ENCODE peak calls at places on chromosome 5, in nine cellular contexts. K is lower leg skin, N is adrenal gland, U is H54, Q is body of pancreas, D is IMR-90, T is A549, J is HCT116, M is gastrocnemius medialis. H is an unnamed sample.

GRCh38 chr5:33415811-33416354 is 24.9 kb upstream of the TARS1 start:
- DNase-seq in M (no peak), K (no peak), T (no peak), D (peak), U (no peak), N (no peak), J (no peak), Q (no peak), H (no peak)

GRCh38 chr5:30347858-30348257 is 845.6 kb upstream of the CDH6 start:
- DNase-seq in Q (no peak), M (no peak), T (no peak), K (no peak), N (no peak), D (no peak), U (no peak), J (no peak), H (no peak)

GRCh38 chr5:65919773-65920172 is 6.6 kb upstream of the ERBIN start:
- DNase-seq in K (no peak), U (no peak), T (no peak), D (peak), J (no peak), N (no peak), Q (no peak), M (no peak), H (no peak)

GRCh38 chr5:39570418-39571027 is 145.7 kb upstream of the DAB2 start:
- DNase-seq in D (peak), N (no peak), Q (no peak), M (no peak), J (peak), T (peak), U (no peak), K (no peak), H (peak)

GRCh38 chr5:157266286-157267007 is 524 bp downstream of the CYFIP2 start:
- DNase-seq in D (no peak), N (peak), Q (peak), K (no peak), M (no peak), U (no peak), J (no peak), T (peak), H (no peak)

GRCh38 chr5:150305577-150305976 is 2.9 kb upstream of the ARSI start:
- DNase-seq in D (no peak), K (no peak), J (no peak), M (no peak), T (no peak), N (no peak), U (no peak), Q (no peak), H (no peak)

GRCh38 chr5:92907914-92908606 is 673.0 kb downstream of the NR2F1-AS1 start:
- DNase-seq in J (no peak), N (no peak), Q (no peak), K (no peak), U (no peak), T (no peak), M (no peak), D (peak), H (no peak)

GRCh38 chr5:23352437-23352836 is 155.0 kb upstream of the PRDM9 start:
- DNase-seq in Q (no peak), K (no peak), J (no peak), T (no peak), M (no peak), N (no peak), D (no peak), U (no peak), H (no peak)

GRCh38 chr5:6713274-6714181 is at the start of gene TENT4A:
- DNase-seq in J (no peak), U (no peak), N (no peak), K (no peak), D (no peak), T (peak), M (no peak), Q (no peak), H (peak)

GRCh38 chr5:171422902-171423663 is 3.6 kb downstream of the FGF18 start:
- DNase-seq in D (no peak), K (no peak), T (no peak), U (no peak), Q (no peak), M (no peak), J (no peak), N (no peak), H (no peak)

GRCh38 chr5:179438041-179438441 is 92.8 kb upstream of the ADAMTS2 start:
- DNase-seq in Q (peak), T (no peak), J (no peak), K (no peak), M (no peak), U (no peak), N (peak), D (no peak), H (no peak)

GRCh38 chr5:174751154-174751990 is 27.0 kb downstream of the MSX2 start:
- DNase-seq in N (no peak), M (no peak), J (no peak), U (peak), T (no peak), D (no peak), K (no peak), Q (no peak), H (no peak)

GRCh38 chr5:57692582-57693487 is 210.2 kb upstream of the ACTBL2 start:
- DNase-seq in K (peak), Q (peak), U (peak), J (peak), M (peak), N (peak), D (peak), T (peak), H (peak)

GRCh38 chr5:180644825-180645608 is 4.4 kb downstream of the FLT4 start:
- DNase-seq in J (no peak), M (no peak), K (no peak), D (no peak), N (no peak), Q (no peak), T (no peak), U (no peak), H (no peak)

GRCh38 chr5:38830521-38831051 is 15.2 kb upstream of the OSMR start:
- DNase-seq in U (no peak), T (no peak), D (peak), N (peak), J (no peak), K (no peak), Q (no peak), M (no peak), H (no peak)

GRCh38 chr5:142405814-142406395 is 81.1 kb upstream of the SPRY4 start:
- DNase-seq in J (no peak), M (no peak), N (no peak), D (no peak), K (no peak), Q (no peak), T (no peak), U (no peak), H (no peak)

GRCh38 chr5:43497311-43498104 is 13.8 kb upstream of the TMEM267 start:
- DNase-seq in Q (peak), U (no peak), M (no peak), N (no peak), D (no peak), J (no peak), T (no peak), K (no peak), H (no peak)

GRCh38 chr5:35458824-35459207 is 158.8 kb upstream of the SPEF2 start:
- DNase-seq in N (no peak), Q (peak), U (no peak), K (peak), T (no peak), J (no peak), D (no peak), M (no peak), H (no peak)

GRCh38 chr5:92050970-92051369 is 667.9 kb upstream of the ARRDC3 start:
- DNase-seq in Q (no peak), D (no peak), K (no peak), J (no peak), M (no peak), N (no peak), U (no peak), T (no peak), H (no peak)

GRCh38 chr5:31193591-31194457 is at the start of gene CDH6:
- DNase-seq in Q (peak), U (no peak), K (no peak), J (no peak), D (peak), N (peak), M (no peak), T (peak), H (no peak)

GRCh38 chr5:150656191-150657132 is 4.6 kb upstream of the MYOZ3 start:
- DNase-seq in K (no peak), U (no peak), T (peak), M (peak), J (no peak), D (no peak), N (peak), Q (peak), H (peak)

GRCh38 chr5:157459715-157460599 is at the start of gene NIPAL4:
- DNase-seq in D (no peak), Q (no peak), J (no peak), T (peak), M (no peak), N (peak), U (no peak), K (no peak), H (no peak)

GRCh38 chr5:60718186-60718892 is 18.4 kb upstream of the DEPDC1B start:
- DNase-seq in N (no peak), Q (no peak), T (no peak), M (no peak), J (no peak), K (no peak), D (no peak), U (no peak), H (no peak)

GRCh38 chr5:13378073-13378472 is 566.4 kb downstream of the DNAH5 start:
- DNase-seq in K (no peak), J (no peak), Q (no peak), N (peak), D (peak), U (no peak), M (no peak), T (no peak), H (no peak)

GRCh38 chr5:111308951-111309350 is 84.8 kb downstream of the CAMK4 start:
- DNase-seq in T (no peak), M (no peak), N (no peak), U (no peak), K (no peak), D (no peak), J (no peak), Q (no peak), H (no peak)
- TF ChIP-seq POLR2A in T (no peak), M (no peak), N (no peak), U (no peak), K (no peak), D (no peak), J (no peak), Q (no peak), H (no peak)

GRCh38 chr5:129079496-129079895 is 15.1 kb upstream of the ISOC1 start:
- DNase-seq in M (no peak), J (no peak), K (no peak), T (no peak), Q (no peak), D (no peak), N (no peak), U (no peak), H (no peak)

GRCh38 chr5:129078247-129078646 is 16.3 kb upstream of the ISOC1 start:
- DNase-seq in M (no peak), T (no peak), N (no peak), K (no peak), U (no peak), Q (no peak), D (no peak), J (no peak), H (no peak)

GRCh38 chr5:129077433-129078075 is 17.0 kb upstream of the ISOC1 start:
- DNase-seq in K (no peak), T (no peak), M (no peak), N (no peak), J (no peak), U (no peak), Q (no peak), D (no peak), H (no peak)

GRCh38 chr5:129078660-129079059 is 15.9 kb upstream of the ISOC1 start:
- DNase-seq in M (no peak), D (no peak), T (no peak), K (no peak), N (no peak), U (no peak), J (no peak), Q (no peak), H (no peak)

GRCh38 chr5:129074903-129075302 is 19.6 kb upstream of the ISOC1 start:
- DNase-seq in U (no peak), D (no peak), T (no peak), Q (no peak), J (no peak), K (no peak), M (no peak), N (no peak), H (no peak)
- TF ChIP-seq POLR2A in U (no peak), D (no peak), T (no peak), Q (no peak), J (no peak), K (no peak), M (no peak), N (no peak), H (no peak)

GRCh38 chr5:140402258-140403074 is 833 bp downstream of the ANKHD1 start:
- DNase-seq in T (peak), N (peak), J (no peak), Q (peak), M (peak), D (peak), K (peak), U (peak), H (peak)

GRCh38 chr5:140403613-140404012 is 2.0 kb downstream of the ANKHD1 start:
- DNase-seq in N (no peak), K (no peak), M (no peak), U (no peak), T (no peak), Q (no peak), D (no peak), J (no peak), H (no peak)

GRCh38 chr5:140401362-140402257 is at the start of gene ANKHD1:
- DNase-seq in J (peak), Q (peak), T (peak), M (peak), U (peak), K (peak), N (peak), D (peak), H (peak)

GRCh38 chr5:140398379-140398811 is 3.2 kb upstream of the ANKHD1 start:
- DNase-seq in D (no peak), N (no peak), K (no peak), J (no peak), U (no peak), T (peak), Q (no peak), M (no peak), H (no peak)

GRCh38 chr5:140400730-140401361 is 787 bp upstream of the ANKHD1 start:
- DNase-seq in M (peak), U (peak), D (peak), K (peak), Q (peak), J (peak), N (peak), T (peak), H (peak)
- TF ChIP-seq POLR2A in M (peak), U (peak), D (no peak), K (peak), Q (peak), J (peak), N (no peak), T (peak), H (peak)

GRCh38 chr5:119373449-119373858 is 17.6 kb downstream of the TNFAIP8 start:
- DNase-seq in M (no peak), D (no peak), K (no peak), N (no peak), J (no peak), U (no peak), T (no peak), Q (no peak), H (no peak)

GRCh38 chr5:119379096-119379495 is 23.3 kb downstream of the TNFAIP8 start:
- DNase-seq in Q (no peak), U (no peak), T (no peak), N (no peak), D (no peak), J (no peak), M (no peak), K (no peak), H (no peak)

GRCh38 chr5:119379929-119380328 is 24.1 kb downstream of the TNFAIP8 start:
- DNase-seq in K (no peak), U (no peak), D (no peak), M (no peak), J (no peak), T (no peak), Q (no peak), N (no peak), H (peak)

GRCh38 chr5:119378075-119378699 is 22.4 kb downstream of the TNFAIP8 start:
- DNase-seq in N (no peak), K (no peak), Q (no peak), T (no peak), J (no peak), D (peak), U (no peak), M (no peak), H (no peak)

DNA sequence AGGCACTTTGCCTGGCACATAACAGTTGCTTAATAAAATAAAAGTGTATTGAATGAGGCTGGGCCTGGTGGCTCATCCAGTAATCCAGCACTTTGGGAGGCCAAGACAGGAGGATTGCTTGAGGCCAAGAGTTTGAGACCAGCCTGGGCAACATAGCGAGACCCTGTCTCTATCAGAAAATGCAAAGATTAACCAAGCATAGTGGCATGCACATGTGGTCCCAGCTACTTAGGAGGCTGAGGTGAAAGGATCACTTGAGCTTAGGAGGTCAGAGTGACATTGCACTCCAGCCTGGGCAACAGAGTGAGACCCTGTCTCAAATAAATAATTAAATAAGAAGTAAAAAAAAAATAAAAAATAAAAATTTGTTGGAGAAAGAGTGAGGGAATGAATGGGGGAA is 21.2 kb downstream of the TNFAIP8 start:
- DNase-seq in Q (no peak), K (no peak), J (no peak), U (no peak), T (no peak), N (no peak), M (no peak), D (no peak), H (no peak)
- TF ChIP-seq POLR2A in Q (no peak), K (no peak), J (no peak), U (no peak), T (no peak), N (no peak), M (no peak), D (no peak), H (no peak)